ENCODE peak calls at places on chromosome X, in ten cellular contexts. A, T, X, S, Q, N, G, M, R and E are unnamed samples. For H3K4me1, the result is how much of the 10 kb centered on the place peaks cover.

GRCh38 chrX:14946721-14947120 is 73.5 kb downstream of the MOSPD2 start:
- DNase-seq in A (no peak), X (no peak), Q (no peak), M (no peak), T (no peak), N (no peak), R (no peak), S (no peak), G (no peak), E (no peak)

GRCh38 chrX:5648941-5649568 is 579.6 kb downstream of the NLGN4X start:
- DNase-seq in X (no peak), R (no peak), N (no peak), S (no peak), Q (no peak), T (no peak), M (no peak), G (no peak), A (no peak), E (no peak)

GRCh38 chrX:41164469-41164868 is 79.2 kb downstream of the USP9X start:
- DNase-seq in X (no peak), M (no peak), N (no peak), A (no peak), G (no peak), R (no peak), S (no peak), Q (no peak), T (no peak), E (no peak)

GRCh38 chrX:38304010-38304409 is 23.3 kb downstream of the RPGR start:
- DNase-seq in G (no peak), M (no peak), A (no peak), N (no peak), T (no peak), S (peak), Q (peak), R (no peak), X (peak), E (peak)

GRCh38 chrX:12197030-12197429 is 58.8 kb downstream of the FRMPD4 start:
- DNase-seq in Q (no peak), G (no peak), X (no peak), M (no peak), S (no peak), T (no peak), A (no peak), N (no peak), R (no peak), E (no peak)

GRCh38 chrX:25721564-25721963 is 416.6 kb upstream of the MAGEB18 start:
- DNase-seq in R (peak), N (no peak), A (no peak), S (no peak), M (no peak), X (peak), G (no peak), Q (no peak), T (no peak), E (peak)

GRCh38 chrX:66638591-66639500 is at the start of gene EDA2R:
- DNase-seq in T (no peak), G (no peak), S (no peak), R (peak), X (peak), A (no peak), N (no peak), Q (no peak), M (no peak), E (no peak)

GRCh38 chrX:22314692-22315091 is 42.0 kb downstream of the CBLL2 start:
- DNase-seq in A (no peak), N (no peak), S (no peak), X (no peak), M (no peak), T (no peak), Q (no peak), R (no peak), G (no peak), E (no peak)

GRCh38 chrX:40371376-40371775 is 209.4 kb upstream of the ATP6AP2 start:
- DNase-seq in N (no peak), A (no peak), Q (no peak), X (no peak), R (no peak), M (no peak), G (no peak), T (no peak), S (no peak), E (no peak)

GRCh38 chrX:27767387-27767786 is 40.4 kb upstream of the MAGEB10 start:
- DNase-seq in Q (no peak), G (no peak), N (no peak), M (no peak), S (no peak), R (no peak), A (no peak), X (no peak), T (no peak), E (no peak)

GRCh38 chrX:71637848-71638247 is 19.5 kb upstream of the CXCR3 start:
- DNase-seq in N (no peak), R (no peak), T (no peak), S (no peak), M (no peak), G (no peak), A (no peak), X (peak), Q (no peak), E (no peak)

GRCh38 chrX:153727108-153727931 is 2.7 kb downstream of the ABCD1 start:
- DNase-seq in Q (no peak), A (no peak), S (no peak), N (peak), X (peak), G (peak), R (no peak), M (no peak), T (peak), E (no peak)
- H3K4me1 ChIP-seq in Q (under half), A (under half), S (under half), N (half or more), X (under half), G (under half), R (under half), M (under half), T (under half), E (under half)

GRCh38 chrX:129783176-129783776 is 3.5 kb downstream of the SASH3 start:
- DNase-seq in Q (no peak), A (no peak), S (no peak), T (no peak), R (no peak), N (no peak), X (no peak), G (no peak), M (no peak), E (no peak)

GRCh38 chrX:129780441-129781105 is 824 bp downstream of the SASH3 start:
- DNase-seq in S (no peak), Q (no peak), R (no peak), T (no peak), N (no peak), X (no peak), G (no peak), M (no peak), A (no peak), E (no peak)

GRCh38 chrX:129781134-129782014 is 1.6 kb downstream of the SASH3 start:
- DNase-seq in M (peak), Q (no peak), A (peak), N (no peak), G (peak), T (no peak), R (no peak), X (no peak), S (no peak), E (no peak)

GRCh38 chrX:129782706-129783105 is 3.0 kb downstream of the SASH3 start:
- DNase-seq in A (no peak), Q (no peak), T (no peak), R (no peak), M (no peak), X (no peak), N (no peak), S (no peak), G (no peak), E (no peak)

GRCh38 chrX:129782015-129782495 is 2.3 kb downstream of the SASH3 start:
- DNase-seq in G (no peak), S (no peak), Q (no peak), M (no peak), R (no peak), X (no peak), T (no peak), N (no peak), A (no peak), E (no peak)
- H3K4me1 ChIP-seq in G (under half), S (under half), Q (under half), M (under half), R (under half), X (under half), T (under half), N (under half), A (half or more), E (under half)

GRCh38 chrX:154047266-154047665 is 27.6 kb upstream of the IRAK1 start:
- DNase-seq in X (no peak), S (no peak), Q (no peak), T (no peak), M (no peak), G (no peak), A (no peak), R (no peak), N (no peak), E (no peak)

GRCh38 chrX:154049209-154050112 is 29.8 kb upstream of the IRAK1 start:
- DNase-seq in N (no peak), G (no peak), Q (no peak), R (no peak), T (no peak), S (no peak), X (no peak), A (no peak), M (no peak), E (no peak)

GRCh38 chrX:154050113-154050495 is 30.4 kb upstream of the IRAK1 start:
- DNase-seq in Q (no peak), T (no peak), M (no peak), S (no peak), A (no peak), N (no peak), R (no peak), X (no peak), G (no peak), E (no peak)

GRCh38 chrX:154046262-154046771 is 26.6 kb upstream of the IRAK1 start:
- DNase-seq in Q (peak), N (peak), R (no peak), A (no peak), X (peak), M (no peak), G (no peak), T (peak), S (no peak), E (peak)

GRCh38 chrX:154048398-154048797 is 28.7 kb upstream of the IRAK1 start:
- DNase-seq in R (no peak), N (no peak), X (no peak), Q (no peak), T (no peak), S (no peak), M (no peak), A (no peak), G (no peak), E (no peak)
- H3K4me1 ChIP-seq in R (under half), N (half or more), X (half or more), Q (under half), T (half or more), S (under half), M (under half), A (under half), G (half or more), E (under half)

GRCh38 chrX:1389181-1389992 is 2.5 kb downstream of the SLC25A6 start:
- DNase-seq in M (no peak), Q (no peak), R (no peak), S (no peak), N (no peak), G (peak), A (no peak), T (no peak), X (no peak), E (no peak)

GRCh38 chrX:1389993-1390285 is 2.0 kb downstream of the SLC25A6 start:
- DNase-seq in G (peak), X (no peak), A (no peak), R (no peak), T (no peak), Q (no peak), M (no peak), S (no peak), N (no peak), E (no peak)

GRCh38 chrX:1391370-1391706 is 575 bp downstream of the SLC25A6 start:
- DNase-seq in T (no peak), X (no peak), M (peak), A (no peak), R (peak), G (no peak), N (no peak), S (peak), Q (peak), E (no peak)

GRCh38 chrX:1391707-1392375 is at the start of gene SLC25A6:
- DNase-seq in A (peak), M (peak), S (peak), R (peak), G (peak), T (peak), X (peak), N (peak), Q (peak), E (peak)

GRCh38 chrX:1390621-1391369 is 1.1 kb downstream of the SLC25A6 start:
- DNase-seq in X (no peak), Q (no peak), A (no peak), M (no peak), T (no peak), S (no peak), R (no peak), N (no peak), G (peak), E (no peak)
- H3K4me1 ChIP-seq in X (under half), Q (under half), A (under half), M (under half), T (half or more), S (under half), R (under half), N (half or more), G (under half), E (under half)

GRCh38 chrX:30889147-30890125 is at the start of gene TAB3:
- DNase-seq in S (peak), G (peak), R (peak), N (peak), X (peak), A (peak), Q (peak), M (peak), T (peak), E (peak)
- H3K4me1 ChIP-seq in S (under half), G (under half), R (under half), N (under half), X (under half), A (under half), Q (under half), M (under half), T (under half), E (under half)

DNA sequence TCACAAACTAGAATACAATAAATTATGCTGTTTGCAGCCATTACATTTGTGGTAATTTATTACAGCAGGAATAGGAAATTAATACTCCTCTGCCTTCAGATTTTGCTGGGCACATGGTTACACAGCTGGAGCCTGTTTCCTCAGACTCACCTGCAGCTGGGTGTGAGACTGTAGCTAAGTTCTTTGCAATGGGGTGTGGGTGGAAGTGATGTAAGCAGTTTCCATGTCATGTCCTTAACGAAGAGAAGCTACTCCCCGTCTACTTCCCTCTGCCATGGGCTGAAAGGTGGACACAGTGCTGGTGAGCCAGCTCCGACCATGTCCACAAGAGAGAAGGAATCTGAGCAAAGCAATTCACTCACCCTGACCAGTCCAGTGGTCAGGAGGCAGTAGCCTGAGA is 18.2 kb downstream of the SH3KBP1 start:
- DNase-seq in Q (no peak), S (no peak), T (no peak), G (no peak), M (no peak), X (no peak), N (no peak), R (no peak), A (no peak), E (no peak)
- H3K4me1 ChIP-seq in Q (under half), S (under half), T (under half), G (under half), M (under half), X (under half), N (under half), R (under half), A (under half), E (under half)

DNA sequence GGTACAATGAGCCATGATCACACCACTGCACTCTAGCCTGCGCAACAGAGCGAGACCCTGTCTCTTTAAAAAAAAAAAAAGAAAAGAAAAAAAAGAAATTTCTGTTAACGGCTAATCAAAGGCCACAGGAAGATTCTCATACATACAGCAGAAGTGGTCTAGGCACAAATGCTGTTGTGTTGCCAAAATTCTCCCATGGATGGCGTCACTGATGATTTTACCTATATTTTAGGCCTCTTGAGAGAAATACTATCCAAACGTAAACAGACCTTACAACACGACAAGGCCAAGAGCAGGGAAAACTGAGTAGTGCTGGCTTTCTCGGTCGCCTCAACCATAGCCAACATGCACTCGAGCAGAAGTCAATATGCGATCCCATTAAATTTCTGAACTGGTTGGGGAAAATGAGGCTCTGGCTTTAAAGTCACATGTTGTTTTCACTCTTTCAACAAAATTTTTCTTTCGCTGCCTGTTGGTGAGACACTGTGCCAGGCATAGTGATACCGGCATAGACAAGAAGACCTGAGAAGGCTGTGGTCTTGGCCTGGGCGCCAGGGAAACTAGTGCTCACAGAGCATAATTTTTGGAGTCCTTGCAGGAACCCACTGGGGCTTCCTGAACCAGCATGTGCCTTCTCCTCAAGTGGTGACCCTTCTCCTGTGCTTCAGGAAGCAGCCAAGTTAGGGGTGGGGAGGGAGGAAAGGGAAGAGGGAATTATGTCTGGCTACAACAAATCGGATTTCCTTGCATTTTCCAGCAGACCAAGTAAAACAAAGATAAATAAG is 20.6 kb downstream of the SH3KBP1 start:
- DNase-seq in N (no peak), A (no peak), M (no peak), R (no peak), X (no peak), Q (no peak), G (no peak), S (no peak), T (no peak), E (no peak)
- H3K4me1 ChIP-seq in N (under half), A (under half), M (under half), R (under half), X (under half), Q (under half), G (under half), S (under half), T (under half), E (under half)